ENCODE peak calls at places on chromosomes 12 and 14, in four cellular contexts. K, D, I and Z are unnamed samples.

GRCh38 chr12:126668538-126668937 is 1598.4 kb upstream of the TMEM132C start:
- DNase-seq in I (no peak), D (no peak), K (no peak), Z (peak)

GRCh38 chr12:42932937-42933336 is 343.4 kb upstream of the PRICKLE1 start:
- DNase-seq in I (no peak), K (no peak), D (no peak), Z (no peak)

GRCh38 chr12:72368719-72369505 is 96.7 kb downstream of the TRHDE start:
- DNase-seq in D (no peak), I (no peak), K (no peak), Z (no peak)

GRCh38 chr14:102893452-102893851 is 29.0 kb upstream of the AMN start:
- DNase-seq in D (no peak), I (peak), K (no peak), Z (no peak)

GRCh38 chr12:5184159-5184558 is 140.5 kb downstream of the KCNA5 start:
- DNase-seq in I (no peak), K (no peak), D (no peak), Z (no peak)

GRCh38 chr12:1758887-1759286 is 61.5 kb upstream of the LRTM2 start:
- DNase-seq in D (no peak), K (no peak), I (no peak), Z (no peak)

GRCh38 chr12:128727999-128728398 is 95.8 kb downstream of the SLC15A4 start:
- DNase-seq in I (no peak), D (no peak), K (no peak), Z (peak)

GRCh38 chr14:75554482-75554881 is 23.9 kb upstream of the FLVCR2 start:
- DNase-seq in I (no peak), K (no peak), D (no peak), Z (peak)

DNA sequence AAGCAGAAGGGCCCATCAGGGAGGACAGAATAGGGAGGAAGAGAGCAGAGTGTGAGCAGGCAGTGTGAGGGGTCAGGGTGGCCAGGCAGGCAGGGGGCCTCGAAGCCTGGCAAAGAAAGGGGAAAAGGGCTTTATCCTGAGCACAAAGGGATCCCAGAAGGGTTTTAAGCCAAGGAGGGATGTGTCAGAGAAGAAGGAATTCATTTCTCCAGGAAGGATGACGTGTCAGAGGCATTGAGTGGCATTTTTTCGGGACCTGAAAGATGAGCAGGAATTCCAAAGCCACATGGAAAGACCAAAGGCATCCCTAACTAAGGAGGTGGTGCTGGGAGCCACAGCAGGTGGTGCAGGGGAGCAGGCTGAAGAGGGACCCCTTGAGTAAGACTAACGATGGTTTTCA is 132.1 kb downstream of the DICER1 start:
- DNase-seq in D (no peak), I (no peak), K (no peak), Z (no peak)
- TF ChIP-seq CTCF in D (no peak), I (no peak), K (no peak), Z (no peak)

GRCh38 chr12:121009744-121010143 is 6.5 kb downstream of the C12orf43 start:
- DNase-seq in I (no peak), D (peak), K (peak), Z (peak)
- TF ChIP-seq CTCF in I (peak), D (no peak), K (peak), Z (peak)

GRCh38 chr12:122200541-122201175 is 2.9 kb upstream of the B3GNT4 start:
- DNase-seq in D (peak), K (no peak), I (no peak), Z (no peak)

GRCh38 chr12:122199484-122200355 is 3.8 kb upstream of the B3GNT4 start:
- DNase-seq in D (no peak), K (no peak), I (peak), Z (no peak)

GRCh38 chr12:122195405-122195804 is 8.1 kb upstream of the B3GNT4 start:
- DNase-seq in K (no peak), D (no peak), I (no peak), Z (no peak)

GRCh38 chr12:122194804-122195203 is 8.7 kb upstream of the B3GNT4 start:
- DNase-seq in D (no peak), I (no peak), K (no peak), Z (no peak)

DNA sequence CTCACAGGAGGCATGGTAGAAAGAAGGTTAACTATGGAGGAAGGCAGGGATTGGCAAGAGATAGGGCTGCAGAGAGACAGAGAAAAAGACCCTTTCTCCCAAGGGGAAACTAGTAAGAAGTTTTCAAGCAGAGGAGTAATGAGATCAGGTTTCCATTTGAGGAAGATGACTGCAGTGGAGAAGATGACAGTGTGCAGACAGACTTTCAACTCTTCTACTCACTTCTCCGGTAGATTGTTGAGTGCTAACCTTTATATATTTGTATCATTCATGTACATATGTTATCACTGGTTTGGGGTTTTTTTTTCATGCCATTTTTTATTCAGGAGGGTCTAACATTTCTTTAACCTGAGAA is 5.9 kb upstream of the B3GNT4 start:
- DNase-seq in K (no peak), D (no peak), I (peak), Z (no peak)
- TF ChIP-seq CTCF in K (no peak), D (no peak), I (no peak), Z (no peak)

GRCh38 chr14:37215345-37215744 is 17.6 kb downstream of the MIPOL1 start:
- DNase-seq in D (no peak), K (no peak), I (no peak), Z (no peak)
- TF ChIP-seq CTCF in D (no peak), K (no peak), I (no peak), Z (no peak)